ENCODE peak calls at places on chromosome 6, in four cellular contexts. T is GM12878, M is HepG2, K is K562. Q is an unnamed sample.

GRCh38 chr6:23016701-23017100 is 447.3 kb downstream of the HDGFL1 start:
- DNase-seq in M (no peak), K (no peak), T (no peak), Q (no peak)

GRCh38 chr6:156897907-156898531 is 120.8 kb downstream of the ARID1B start:
- DNase-seq in T (no peak), M (no peak), K (no peak), Q (no peak)

GRCh38 chr6:34115396-34116314 is 30.2 kb downstream of the GRM4 start:
- DNase-seq in M (no peak), K (peak), T (no peak), Q (peak)

GRCh38 chr6:168534265-168534664 is 93.3 kb downstream of the SMOC2 start:
- DNase-seq in T (no peak), M (no peak), K (no peak), Q (no peak)

GRCh38 chr6:108896111-108896661 is 48.0 kb downstream of the ARMC2 start:
- DNase-seq in T (no peak), M (no peak), K (no peak), Q (no peak)

GRCh38 chr6:99295276-99295675 is 54.2 kb downstream of the FAXC start:
- DNase-seq in K (no peak), T (no peak), M (no peak), Q (no peak)

GRCh38 chr6:15441215-15441868 is 195.5 kb downstream of the JARID2 start:
- DNase-seq in K (peak), T (no peak), M (peak), Q (peak)

GRCh38 chr6:78942451-78942850 is 75.1 kb downstream of the IRAK1BP1 start:
- DNase-seq in K (no peak), M (no peak), T (no peak), Q (no peak)

GRCh38 chr6:107991061-107991460 is 33.1 kb upstream of the SEC63 start:
- DNase-seq in T (no peak), M (no peak), K (peak), Q (no peak)

GRCh38 chr6:36772401-36772800 is 66.8 kb downstream of the CPNE5 start:
- DNase-seq in K (no peak), T (no peak), M (no peak), Q (no peak)

GRCh38 chr6:33686225-33686742 is 25.2 kb downstream of the UQCC2 start:
- DNase-seq in T (no peak), M (no peak), K (no peak), Q (no peak)

GRCh38 chr6:107628878-107629277 is 139.0 kb downstream of the SOBP start:
- DNase-seq in T (no peak), M (no peak), K (no peak), Q (no peak)

GRCh38 chr6:13485923-13486557 is 1.4 kb downstream of the GFOD1 start:
- DNase-seq in T (no peak), K (peak), M (peak), Q (peak)

GRCh38 chr6:112163295-112164257 is 76.2 kb downstream of the FAM229B start:
- DNase-seq in T (peak), K (peak), M (peak), Q (peak)

GRCh38 chr6:39948156-39948850 is 14.0 kb upstream of the MOCS1 start:
- DNase-seq in M (peak), K (peak), T (no peak), Q (no peak)

GRCh38 chr6:79810153-79810806 is 137.1 kb downstream of the ELOVL4 start:
- DNase-seq in K (no peak), T (no peak), M (no peak), Q (no peak)

GRCh38 chr6:128032047-128032446 is 131.2 kb upstream of the THEMIS start:
- DNase-seq in M (no peak), T (no peak), K (no peak), Q (no peak)

GRCh38 chr6:31366693-31367470 is 9.9 kb upstream of the HLA-B start:
- DNase-seq in T (peak), K (peak), M (peak), Q (peak)

GRCh38 chr6:169571123-169571962 is 130.5 kb downstream of the WDR27 start:
- DNase-seq in T (no peak), M (peak), K (no peak), Q (no peak)

GRCh38 chr6:157019733-157020132 is 242.6 kb downstream of the ARID1B start:
- DNase-seq in K (peak), T (no peak), M (no peak), Q (no peak)

GRCh38 chr6:6901205-6901719 is 206.5 kb upstream of the RREB1 start:
- DNase-seq in M (no peak), T (no peak), K (no peak), Q (no peak)

GRCh38 chr6:134240664-134241431 is 77.1 kb downstream of the SGK1 start:
- DNase-seq in T (no peak), K (no peak), M (no peak), Q (no peak)

GRCh38 chr6:38021029-38021428 is 201.5 kb downstream of the ZFAND3 start:
- DNase-seq in K (no peak), M (no peak), T (no peak), Q (no peak)

GRCh38 chr6:105807905-105808304 is 278.2 kb upstream of the PRDM1 start:
- DNase-seq in T (no peak), K (no peak), M (no peak), Q (no peak)

GRCh38 chr6:112331306-112331705 is 15.8 kb upstream of the RFPL4B start:
- DNase-seq in K (no peak), M (no peak), T (no peak), Q (no peak)

GRCh38 chr6:33853026-33853425 is 49.2 kb upstream of the MLN start:
- DNase-seq in T (no peak), M (no peak), K (no peak), Q (no peak)

GRCh38 chr6:43712590-43712989 is 25.0 kb upstream of the MRPS18A start:
- DNase-seq in M (no peak), T (no peak), K (no peak), Q (no peak)

GRCh38 chr6:152669894-152670293 is 27.8 kb upstream of the MYCT1 start:
- DNase-seq in K (no peak), M (peak), T (no peak), Q (no peak)

GRCh38 chr6:13762648-13763441 is 51.2 kb upstream of the RANBP9 start:
- DNase-seq in M (no peak), K (no peak), T (peak), Q (no peak)

GRCh38 chr6:154767419-154767818 is 34.2 kb downstream of the SCAF8 start:
- DNase-seq in T (no peak), K (no peak), M (no peak), Q (no peak)

GRCh38 chr6:116012966-116013365 is 47.7 kb downstream of the FRK start:
- DNase-seq in M (no peak), K (no peak), T (no peak), Q (no peak)

GRCh38 chr6:123527406-123527805 is 109.3 kb downstream of the TRDN start:
- DNase-seq in T (no peak), M (no peak), K (no peak), Q (no peak)
- TF ChIP-seq TCF7 in T (no peak), M (no peak), K (no peak), Q (no peak)

GRCh38 chr6:139519097-139519496 is 144.6 kb upstream of the CITED2 start:
- DNase-seq in M (no peak), K (no peak), T (no peak), Q (no peak)

GRCh38 chr6:139518556-139519091 is 144.2 kb upstream of the CITED2 start:
- DNase-seq in T (no peak), M (no peak), K (peak), Q (no peak)

GRCh38 chr6:139521338-139521737 is 146.9 kb upstream of the CITED2 start:
- DNase-seq in T (no peak), M (no peak), K (no peak), Q (no peak)

GRCh38 chr6:139520321-139520768 is 145.9 kb upstream of the CITED2 start:
- DNase-seq in M (no peak), K (no peak), T (no peak), Q (no peak)

DNA sequence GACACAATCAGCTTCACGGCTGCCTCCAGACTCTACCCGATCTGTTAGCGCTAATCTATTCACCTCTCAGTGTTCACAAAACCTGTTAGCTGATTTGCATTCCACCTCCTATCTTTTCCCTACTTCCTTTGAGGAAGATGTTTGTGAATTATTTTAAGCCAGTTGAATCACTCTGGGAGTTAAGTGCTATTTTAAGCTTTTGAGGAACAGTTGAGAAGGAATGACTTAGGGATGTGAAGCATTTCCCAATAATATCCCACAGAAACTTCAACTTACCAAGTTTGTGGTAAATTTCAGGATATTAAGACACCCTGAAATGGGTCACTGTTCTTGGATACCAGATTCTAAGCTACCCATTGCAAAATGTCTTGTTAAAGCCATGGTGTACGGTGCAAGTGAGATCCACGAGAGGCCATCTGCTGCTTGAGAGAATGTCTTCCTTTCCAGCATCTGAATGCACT is 145.2 kb upstream of the CITED2 start:
- DNase-seq in K (peak), M (no peak), T (no peak), Q (no peak)
- TF ChIP-seq TCF7 in K (no peak), M (no peak), T (no peak), Q (no peak)

GRCh38 chr6:2976571-2977085 is 5.3 kb upstream of the SERPINB6 start:
- DNase-seq in M (no peak), K (no peak), T (no peak), Q (no peak)

GRCh38 chr6:2973656-2974055 is 2.3 kb upstream of the SERPINB6 start:
- DNase-seq in K (peak), M (no peak), T (no peak), Q (no peak)

GRCh38 chr6:2977290-2977689 is 5.9 kb upstream of the SERPINB6 start:
- DNase-seq in T (no peak), M (no peak), K (no peak), Q (no peak)

GRCh38 chr6:2977799-2978558 is 6.6 kb upstream of the SERPINB6 start:
- DNase-seq in M (no peak), K (no peak), T (no peak), Q (no peak)

GRCh38 chr6:2976060-2976459 is 4.7 kb upstream of the SERPINB6 start:
- DNase-seq in M (no peak), K (no peak), T (no peak), Q (no peak)
- TF ChIP-seq TCF7 in M (no peak), K (no peak), T (no peak), Q (no peak)

GRCh38 chr6:73666393-73666792 is 12.6 kb upstream of the SLC17A5 start:
- DNase-seq in K (no peak), M (no peak), T (no peak), Q (no peak)
- TF ChIP-seq TCF7 in K (no peak), M (no peak), T (no peak), Q (no peak)

DNA sequence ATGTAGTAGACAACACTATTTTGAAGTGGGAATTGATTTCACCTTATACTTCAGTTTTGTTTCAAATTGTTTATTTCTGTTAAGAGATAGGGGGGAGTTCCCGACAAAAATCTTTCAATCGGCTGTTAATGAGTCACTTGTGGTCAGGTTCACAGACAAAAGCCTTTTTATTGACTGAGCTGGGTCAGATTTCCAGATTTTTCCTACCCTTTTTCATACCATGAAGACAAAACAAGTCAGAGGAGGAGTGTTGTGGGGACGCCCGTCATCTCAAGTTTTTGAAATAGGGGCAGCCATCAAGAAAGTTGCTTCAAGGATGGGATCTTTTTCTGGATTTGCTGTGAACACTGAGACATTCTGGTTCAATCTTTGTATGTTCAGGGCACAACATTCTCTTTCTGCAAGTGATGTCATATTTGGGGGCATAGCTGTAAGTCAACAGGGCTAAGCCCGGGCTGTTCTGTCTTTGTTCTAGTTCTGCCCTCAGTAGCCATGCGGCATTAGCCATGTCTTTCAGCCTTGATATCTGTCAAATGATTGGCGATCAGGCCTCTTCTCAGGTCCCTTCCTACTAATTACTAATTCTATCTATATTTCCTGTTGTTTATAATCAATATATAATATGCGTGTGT is 496.0 kb upstream of the MARCKS start:
- DNase-seq in M (peak), K (no peak), T (no peak), Q (no peak)
- TF ChIP-seq TCF7 in M (no peak), K (no peak), T (no peak), Q (no peak)

GRCh38 chr6:158481612-158482473 is 78.0 kb upstream of the TMEM181 start:
- DNase-seq in M (no peak), T (no peak), K (no peak), Q (no peak)
- TF ChIP-seq TCF7 in M (no peak), T (no peak), K (no peak), Q (no peak)